ENCODE peak calls at places on chromosomes 3 and 15, in seven cellular contexts. One of them, this sample, is unnamed. For H3K4me1, the result is how much of the 10 kb centered on the place peaks cover.

GRCh38 chr3:157204431-157204830 is 44.5 kb upstream of the CCNL1 start:
- DNase-seq in adrenal gland: no peak
- DNase-seq in GM12878: no peak
- DNase-seq in heart left ventricle: no peak
- DNase-seq in body of pancreas: no peak
- DNase-seq in endothelial cell of umbilical vein: peak
- DNase-seq in ovary: no peak
- DNase-seq in this sample: no peak

GRCh38 chr3:49327485-49327884 is 12.4 kb downstream of the USP4 start:
- DNase-seq in heart left ventricle: no peak
- DNase-seq in adrenal gland: no peak
- DNase-seq in endothelial cell of umbilical vein: peak
- DNase-seq in GM12878: no peak
- DNase-seq in ovary: no peak
- DNase-seq in body of pancreas: no peak
- DNase-seq in this sample: no peak

GRCh38 chr3:120622457-120622856 is 26.3 kb downstream of the NDUFB4 start:
- DNase-seq in endothelial cell of umbilical vein: no peak
- DNase-seq in body of pancreas: no peak
- DNase-seq in adrenal gland: no peak
- DNase-seq in GM12878: no peak
- DNase-seq in ovary: no peak
- DNase-seq in heart left ventricle: no peak
- DNase-seq in this sample: no peak

GRCh38 chr3:36380171-36381031 is at the start of gene STAC:
- DNase-seq in heart left ventricle: peak
- DNase-seq in endothelial cell of umbilical vein: no peak
- DNase-seq in GM12878: no peak
- DNase-seq in ovary: no peak
- DNase-seq in adrenal gland: peak
- DNase-seq in body of pancreas: no peak
- DNase-seq in this sample: no peak

GRCh38 chr3:194375473-194375872 is 5.9 kb upstream of the LRRC15 start:
- DNase-seq in body of pancreas: no peak
- DNase-seq in GM12878: no peak
- DNase-seq in heart left ventricle: no peak
- DNase-seq in endothelial cell of umbilical vein: peak
- DNase-seq in ovary: no peak
- DNase-seq in adrenal gland: no peak
- DNase-seq in this sample: no peak

GRCh38 chr3:109081746-109082510 is 36.0 kb downstream of the MORC1 start:
- DNase-seq in heart left ventricle: no peak
- DNase-seq in endothelial cell of umbilical vein: peak
- DNase-seq in GM12878: peak
- DNase-seq in body of pancreas: peak
- DNase-seq in ovary: no peak
- DNase-seq in adrenal gland: peak
- DNase-seq in this sample: peak

GRCh38 chr3:123412076-123412475 is 36.8 kb downstream of the ADCY5 start:
- DNase-seq in body of pancreas: no peak
- DNase-seq in GM12878: no peak
- DNase-seq in endothelial cell of umbilical vein: no peak
- DNase-seq in adrenal gland: no peak
- DNase-seq in ovary: no peak
- DNase-seq in heart left ventricle: no peak
- DNase-seq in this sample: no peak

GRCh38 chr3:32383136-32383711 is 8.4 kb upstream of the CMTM7 start:
- DNase-seq in body of pancreas: no peak
- DNase-seq in GM12878: no peak
- DNase-seq in adrenal gland: no peak
- DNase-seq in heart left ventricle: no peak
- DNase-seq in endothelial cell of umbilical vein: no peak
- DNase-seq in ovary: no peak
- DNase-seq in this sample: no peak

GRCh38 chr3:121942116-121942786 is 48.0 kb downstream of the SLC15A2 start:
- DNase-seq in endothelial cell of umbilical vein: no peak
- DNase-seq in heart left ventricle: no peak
- DNase-seq in body of pancreas: peak
- DNase-seq in GM12878: no peak
- DNase-seq in adrenal gland: no peak
- DNase-seq in ovary: no peak
- DNase-seq in this sample: no peak

GRCh38 chr3:74268753-74269152 is 345.7 kb downstream of the CNTN3 start:
- DNase-seq in ovary: no peak
- DNase-seq in GM12878: no peak
- DNase-seq in endothelial cell of umbilical vein: no peak
- DNase-seq in heart left ventricle: no peak
- DNase-seq in body of pancreas: no peak
- DNase-seq in adrenal gland: no peak
- DNase-seq in this sample: no peak

GRCh38 chr3:57065588-57065987 is 5.1 kb downstream of the SPATA12 start:
- DNase-seq in adrenal gland: peak
- DNase-seq in body of pancreas: no peak
- DNase-seq in GM12878: no peak
- DNase-seq in ovary: no peak
- DNase-seq in heart left ventricle: no peak
- DNase-seq in endothelial cell of umbilical vein: no peak
- DNase-seq in this sample: no peak

GRCh38 chr15:43246261-43246764 is 20.4 kb downstream of the TGM5 start:
- DNase-seq in endothelial cell of umbilical vein: no peak
- DNase-seq in heart left ventricle: no peak
- DNase-seq in body of pancreas: no peak
- DNase-seq in GM12878: no peak
- DNase-seq in ovary: no peak
- DNase-seq in adrenal gland: no peak
- DNase-seq in this sample: no peak
- H3K4me1 ChIP-seq in endothelial cell of umbilical vein: under half
- H3K4me1 ChIP-seq in heart left ventricle: under half
- H3K4me1 ChIP-seq in body of pancreas: under half
- H3K4me1 ChIP-seq in GM12878: under half
- H3K4me1 ChIP-seq in ovary: under half
- H3K4me1 ChIP-seq in adrenal gland: under half
- H3K4me1 ChIP-seq in this sample: under half

DNA sequence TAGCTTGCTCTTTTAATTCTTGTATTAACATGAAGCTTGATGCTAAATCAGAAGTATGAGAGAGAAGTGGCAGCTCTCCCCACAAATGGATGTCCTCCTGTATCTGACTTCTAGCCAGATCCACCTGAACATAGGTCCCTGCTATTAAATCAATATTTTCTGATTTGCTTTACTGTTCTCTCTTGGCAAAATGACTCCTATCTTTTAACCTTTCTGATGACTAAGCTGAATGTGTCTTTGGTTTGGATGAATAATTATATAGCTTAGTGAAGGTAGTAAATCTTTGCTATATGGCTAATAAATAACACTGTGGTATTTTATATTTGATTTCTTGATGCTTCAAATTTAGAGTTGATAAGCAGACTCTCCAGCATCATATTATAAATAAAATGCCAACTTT is 28.3 kb upstream of the ARL14 start:
- DNase-seq in heart left ventricle: no peak
- DNase-seq in endothelial cell of umbilical vein: no peak
- DNase-seq in GM12878: no peak
- DNase-seq in adrenal gland: no peak
- DNase-seq in body of pancreas: no peak
- DNase-seq in ovary: no peak
- DNase-seq in this sample: no peak
- TF ChIP-seq POLR2A in heart left ventricle: no peak
- TF ChIP-seq POLR2A in endothelial cell of umbilical vein: no peak
- TF ChIP-seq POLR2A in GM12878: no peak
- TF ChIP-seq POLR2A in adrenal gland: no peak
- TF ChIP-seq POLR2A in body of pancreas: no peak
- TF ChIP-seq POLR2A in ovary: no peak
- TF ChIP-seq POLR2A in this sample: no peak

DNA sequence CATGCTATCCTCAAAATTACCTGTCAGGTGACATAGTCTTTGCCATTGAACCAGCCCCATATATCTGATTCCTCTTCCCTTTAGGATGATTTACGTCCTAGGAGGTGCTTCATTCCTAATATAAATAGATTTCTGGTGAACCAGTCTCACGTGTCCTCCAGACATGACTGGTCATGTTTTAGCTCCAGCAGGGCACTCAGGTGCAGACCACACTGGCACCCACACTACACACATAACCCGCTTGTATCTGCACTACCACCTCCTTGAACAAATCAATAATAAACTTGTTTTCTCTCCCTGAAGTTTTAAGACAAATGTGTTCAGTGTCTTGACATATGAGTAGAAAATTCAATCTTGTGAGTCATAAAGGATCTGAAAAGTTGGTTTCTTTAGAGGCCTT is 155.5 kb downstream of the GOLIM4 start:
- DNase-seq in adrenal gland: no peak
- DNase-seq in body of pancreas: no peak
- DNase-seq in GM12878: no peak
- DNase-seq in endothelial cell of umbilical vein: no peak
- DNase-seq in heart left ventricle: no peak
- DNase-seq in ovary: no peak
- DNase-seq in this sample: no peak
- H3K4me1 ChIP-seq in adrenal gland: under half
- H3K4me1 ChIP-seq in body of pancreas: under half
- H3K4me1 ChIP-seq in GM12878: under half
- H3K4me1 ChIP-seq in endothelial cell of umbilical vein: under half
- H3K4me1 ChIP-seq in heart left ventricle: under half
- H3K4me1 ChIP-seq in ovary: under half
- H3K4me1 ChIP-seq in this sample: under half

GRCh38 chr3:23944007-23944760 is 902 bp upstream of the NR1D2 start:
- DNase-seq in adrenal gland: no peak
- DNase-seq in GM12878: no peak
- DNase-seq in body of pancreas: no peak
- DNase-seq in ovary: no peak
- DNase-seq in heart left ventricle: no peak
- DNase-seq in endothelial cell of umbilical vein: no peak
- DNase-seq in this sample: no peak

GRCh38 chr3:23944861-23945652 is at the start of gene NR1D2:
- DNase-seq in ovary: peak
- DNase-seq in heart left ventricle: peak
- DNase-seq in endothelial cell of umbilical vein: peak
- DNase-seq in body of pancreas: peak
- DNase-seq in adrenal gland: peak
- DNase-seq in GM12878: no peak
- DNase-seq in this sample: peak

GRCh38 chr3:23948761-23949160 is 3.7 kb downstream of the NR1D2 start:
- DNase-seq in GM12878: no peak
- DNase-seq in endothelial cell of umbilical vein: no peak
- DNase-seq in adrenal gland: peak
- DNase-seq in ovary: no peak
- DNase-seq in body of pancreas: no peak
- DNase-seq in heart left ventricle: no peak
- DNase-seq in this sample: no peak

GRCh38 chr3:23945653-23945902 is 492 bp downstream of the NR1D2 start:
- DNase-seq in endothelial cell of umbilical vein: no peak
- DNase-seq in GM12878: no peak
- DNase-seq in adrenal gland: no peak
- DNase-seq in heart left ventricle: no peak
- DNase-seq in body of pancreas: no peak
- DNase-seq in ovary: no peak
- DNase-seq in this sample: no peak

GRCh38 chr3:23945903-23946751 is 1.0 kb downstream of the NR1D2 start:
- DNase-seq in endothelial cell of umbilical vein: peak
- DNase-seq in ovary: peak
- DNase-seq in body of pancreas: peak
- DNase-seq in adrenal gland: peak
- DNase-seq in heart left ventricle: peak
- DNase-seq in GM12878: peak
- DNase-seq in this sample: peak
- TF ChIP-seq POLR2A in endothelial cell of umbilical vein: no peak
- TF ChIP-seq POLR2A in ovary: peak
- TF ChIP-seq POLR2A in body of pancreas: peak
- TF ChIP-seq POLR2A in adrenal gland: peak
- TF ChIP-seq POLR2A in heart left ventricle: peak
- TF ChIP-seq POLR2A in GM12878: peak
- TF ChIP-seq POLR2A in this sample: no peak

GRCh38 chr3:150747909-150748568 is 14.9 kb downstream of the SIAH2 start:
- DNase-seq in adrenal gland: peak
- DNase-seq in endothelial cell of umbilical vein: no peak
- DNase-seq in heart left ventricle: no peak
- DNase-seq in GM12878: no peak
- DNase-seq in body of pancreas: no peak
- DNase-seq in ovary: no peak
- DNase-seq in this sample: no peak

GRCh38 chr3:150745832-150746231 is 17.1 kb downstream of the SIAH2 start:
- DNase-seq in ovary: no peak
- DNase-seq in body of pancreas: no peak
- DNase-seq in heart left ventricle: no peak
- DNase-seq in GM12878: no peak
- DNase-seq in endothelial cell of umbilical vein: no peak
- DNase-seq in adrenal gland: no peak
- DNase-seq in this sample: no peak

GRCh38 chr3:150749218-150749617 is 13.8 kb downstream of the SIAH2 start:
- DNase-seq in heart left ventricle: no peak
- DNase-seq in adrenal gland: peak
- DNase-seq in ovary: no peak
- DNase-seq in endothelial cell of umbilical vein: no peak
- DNase-seq in body of pancreas: no peak
- DNase-seq in GM12878: no peak
- DNase-seq in this sample: no peak

GRCh38 chr3:150746791-150747590 is 16.0 kb downstream of the SIAH2 start:
- DNase-seq in endothelial cell of umbilical vein: no peak
- DNase-seq in ovary: peak
- DNase-seq in heart left ventricle: no peak
- DNase-seq in GM12878: no peak
- DNase-seq in adrenal gland: no peak
- DNase-seq in body of pancreas: no peak
- DNase-seq in this sample: no peak

GRCh38 chr3:150748648-150749047 is 14.3 kb downstream of the SIAH2 start:
- DNase-seq in GM12878: no peak
- DNase-seq in adrenal gland: no peak
- DNase-seq in body of pancreas: no peak
- DNase-seq in ovary: no peak
- DNase-seq in endothelial cell of umbilical vein: no peak
- DNase-seq in heart left ventricle: no peak
- DNase-seq in this sample: no peak
- H3K4me1 ChIP-seq in GM12878: under half
- H3K4me1 ChIP-seq in adrenal gland: half or more
- H3K4me1 ChIP-seq in body of pancreas: half or more
- H3K4me1 ChIP-seq in ovary: under half
- H3K4me1 ChIP-seq in endothelial cell of umbilical vein: under half
- H3K4me1 ChIP-seq in heart left ventricle: under half
- H3K4me1 ChIP-seq in this sample: half or more

GRCh38 chr15:92118162-92118935 is 264.8 kb downstream of the SLCO3A1 start:
- DNase-seq in adrenal gland: no peak
- DNase-seq in body of pancreas: no peak
- DNase-seq in GM12878: no peak
- DNase-seq in heart left ventricle: no peak
- DNase-seq in endothelial cell of umbilical vein: no peak
- DNase-seq in ovary: no peak
- DNase-seq in this sample: no peak

GRCh38 chr15:92116320-92116719 is 262.8 kb downstream of the SLCO3A1 start:
- DNase-seq in GM12878: no peak
- DNase-seq in endothelial cell of umbilical vein: no peak
- DNase-seq in ovary: no peak
- DNase-seq in body of pancreas: no peak
- DNase-seq in adrenal gland: no peak
- DNase-seq in heart left ventricle: no peak
- DNase-seq in this sample: no peak

GRCh38 chr15:92117301-92117731 is 263.8 kb downstream of the SLCO3A1 start:
- DNase-seq in endothelial cell of umbilical vein: no peak
- DNase-seq in GM12878: no peak
- DNase-seq in ovary: no peak
- DNase-seq in body of pancreas: peak
- DNase-seq in heart left ventricle: no peak
- DNase-seq in adrenal gland: peak
- DNase-seq in this sample: peak

GRCh38 chr15:92113832-92114231 is 260.3 kb downstream of the SLCO3A1 start:
- DNase-seq in endothelial cell of umbilical vein: no peak
- DNase-seq in ovary: no peak
- DNase-seq in body of pancreas: no peak
- DNase-seq in adrenal gland: no peak
- DNase-seq in GM12878: no peak
- DNase-seq in heart left ventricle: no peak
- DNase-seq in this sample: no peak

GRCh38 chr15:92115834-92116233 is 262.3 kb downstream of the SLCO3A1 start:
- DNase-seq in body of pancreas: no peak
- DNase-seq in heart left ventricle: no peak
- DNase-seq in ovary: no peak
- DNase-seq in GM12878: no peak
- DNase-seq in endothelial cell of umbilical vein: no peak
- DNase-seq in adrenal gland: no peak
- DNase-seq in this sample: no peak
- TF ChIP-seq POLR2A in body of pancreas: no peak
- TF ChIP-seq POLR2A in heart left ventricle: no peak
- TF ChIP-seq POLR2A in ovary: no peak
- TF ChIP-seq POLR2A in GM12878: no peak
- TF ChIP-seq POLR2A in endothelial cell of umbilical vein: no peak
- TF ChIP-seq POLR2A in adrenal gland: no peak
- TF ChIP-seq POLR2A in this sample: no peak